ENCODE peak calls at places on chromosomes 7 and 10, in four cellular contexts. One of them, this sample, is unnamed.
A peak's percentile ranks its signal among the peaks of the same experiment; 100 is the strongest.

GRCh38 chr7:20404371-20404770 is 73.7 kb downstream of the ITGB8 start:
- DNase-seq in aorta: no peak
- DNase-seq in PC-3: no peak
- DNase-seq in lower lobe of right lung: no peak
- DNase-seq in this sample: no peak

GRCh38 chr7:5431485-5432118 is 8.0 kb upstream of the TNRC18 start:
- DNase-seq in aorta: no peak
- DNase-seq in PC-3: no peak
- DNase-seq in lower lobe of right lung: no peak
- DNase-seq in this sample: no peak

GRCh38 chr10:58651040-58651439 is 138.4 kb downstream of the BICC1 start:
- DNase-seq in lower lobe of right lung: no peak
- DNase-seq in aorta: no peak
- DNase-seq in PC-3: no peak
- DNase-seq in this sample: no peak

GRCh38 chr10:22324413-22324812 is 3.5 kb downstream of the BMI1 start:
- DNase-seq in PC-3: peak; percentile 9
- DNase-seq in lower lobe of right lung: no peak
- DNase-seq in aorta: no peak
- DNase-seq in this sample: no peak

GRCh38 chr10:92574545-92575377 is 868 bp upstream of the IDE start:
- DNase-seq in PC-3: peak; percentile 39
- DNase-seq in aorta: no peak
- DNase-seq in lower lobe of right lung: no peak
- DNase-seq in this sample: no peak

GRCh38 chr7:9889557-9889956 is 1084.1 kb upstream of the PHF14 start:
- DNase-seq in PC-3: no peak
- DNase-seq in lower lobe of right lung: peak; percentile 49
- DNase-seq in aorta: no peak
- DNase-seq in this sample: no peak

GRCh38 chr10:131961777-131962450 is 19.8 kb downstream of the BNIP3 start:
- DNase-seq in PC-3: no peak
- DNase-seq in aorta: no peak
- DNase-seq in lower lobe of right lung: no peak
- DNase-seq in this sample: no peak

GRCh38 chr10:102822222-102822621 is 15.0 kb downstream of the CYP17A1 start:
- DNase-seq in PC-3: no peak
- DNase-seq in lower lobe of right lung: no peak
- DNase-seq in aorta: peak; percentile 56
- DNase-seq in this sample: no peak

GRCh38 chr10:120606051-120606764 is 149.2 kb downstream of the PLPP4 start:
- DNase-seq in lower lobe of right lung: no peak
- DNase-seq in aorta: no peak
- DNase-seq in PC-3: peak; percentile 13
- DNase-seq in this sample: no peak

GRCh38 chr7:100675581-100676350 is 2.2 kb downstream of the GNB2 start:
- DNase-seq in aorta: peak; percentile 92
- DNase-seq in lower lobe of right lung: peak; percentile 92
- DNase-seq in PC-3: peak; percentile 49
- DNase-seq in this sample: peak; percentile 96

GRCh38 chr10:128892005-128892404 is 575.0 kb upstream of the MGMT start:
- DNase-seq in aorta: no peak
- DNase-seq in PC-3: no peak
- DNase-seq in lower lobe of right lung: no peak
- DNase-seq in this sample: no peak

GRCh38 chr7:159063046-159063840 is 81.4 kb downstream of the VIPR2 start:
- DNase-seq in aorta: no peak
- DNase-seq in lower lobe of right lung: no peak
- DNase-seq in PC-3: no peak
- DNase-seq in this sample: peak; percentile 71

GRCh38 chr7:122369756-122370155 is 65.2 kb upstream of the FEZF1 start:
- DNase-seq in lower lobe of right lung: no peak
- DNase-seq in PC-3: no peak
- DNase-seq in aorta: no peak
- DNase-seq in this sample: no peak

GRCh38 chr10:76324283-76324682 is 892.9 kb downstream of the LRMDA start:
- DNase-seq in aorta: no peak
- DNase-seq in PC-3: peak; percentile 86
- DNase-seq in lower lobe of right lung: peak; percentile 52
- DNase-seq in this sample: no peak

DNA sequence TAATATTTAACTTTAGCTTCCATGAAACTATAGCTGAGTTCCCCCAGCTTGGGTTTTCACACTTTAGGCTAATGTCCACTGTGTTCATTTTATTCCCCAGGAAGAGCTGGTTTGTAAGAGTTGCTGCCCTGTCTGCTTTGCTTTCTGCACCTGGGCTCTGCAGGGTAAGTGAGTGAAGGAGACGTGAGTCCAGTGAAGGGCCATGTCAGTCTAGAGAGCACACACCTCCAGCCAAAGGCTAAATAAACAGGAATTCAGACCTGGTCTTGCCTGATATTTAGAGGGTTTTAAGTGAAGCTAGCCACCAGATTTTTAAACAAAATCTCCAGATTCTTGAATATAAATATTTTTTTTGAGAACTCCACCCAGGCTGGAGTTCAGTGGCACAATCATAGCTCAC is 24.5 kb upstream of the FZD1 start:
- DNase-seq in lower lobe of right lung: no peak
- DNase-seq in PC-3: no peak
- DNase-seq in aorta: no peak
- DNase-seq in this sample: no peak
- H3K4me3 ChIP-seq in lower lobe of right lung: no peak overlapping the region
- H3K4me3 ChIP-seq in PC-3: no peak overlapping the region
- H3K4me3 ChIP-seq in aorta: no peak overlapping the region
- H3K4me3 ChIP-seq in this sample: no peak overlapping the region

DNA sequence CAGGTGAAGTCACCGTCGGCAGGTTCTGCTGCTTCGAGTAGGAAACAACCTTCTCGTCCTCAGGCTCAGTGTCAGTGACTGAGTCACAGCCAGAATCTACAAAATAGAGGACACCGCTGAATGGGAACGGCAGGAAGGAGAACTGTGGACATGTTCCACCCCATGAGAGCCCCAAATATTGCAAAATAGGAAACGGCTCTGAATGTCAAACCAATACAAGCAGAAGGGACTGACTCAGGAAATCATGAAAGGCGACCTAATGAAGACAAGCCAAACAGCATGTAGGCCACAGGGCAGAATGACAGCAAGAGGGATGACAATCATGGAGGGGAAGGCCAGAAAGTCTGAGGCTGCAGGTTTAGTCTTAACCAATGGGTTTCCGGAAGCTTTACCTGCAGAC is 63.5 kb downstream of the PIK3AP1 start:
- DNase-seq in PC-3: no peak
- DNase-seq in lower lobe of right lung: no peak
- DNase-seq in aorta: no peak
- DNase-seq in this sample: no peak
- H3K4me1 ChIP-seq in PC-3: no peaks in the 10 kb centered on the region
- H3K4me1 ChIP-seq in lower lobe of right lung: peaks cover 20% of the 10 kb centered on the region
- H3K4me1 ChIP-seq in aorta: no peaks in the 10 kb centered on the region
- H3K4me1 ChIP-seq in this sample: no peaks in the 10 kb centered on the region

GRCh38 chr7:74173074-74173473 is 1.1 kb upstream of the EIF4H start:
- DNase-seq in PC-3: no peak
- DNase-seq in lower lobe of right lung: peak; percentile 63
- DNase-seq in aorta: no peak
- DNase-seq in this sample: peak; percentile 49
- H3K4me3 ChIP-seq in PC-3: peak overlapping the region; percentile 93
- H3K4me3 ChIP-seq in lower lobe of right lung: peak overlapping the region; percentile 96
- H3K4me3 ChIP-seq in aorta: no peak overlapping the region
- H3K4me3 ChIP-seq in this sample: no peak overlapping the region

DNA sequence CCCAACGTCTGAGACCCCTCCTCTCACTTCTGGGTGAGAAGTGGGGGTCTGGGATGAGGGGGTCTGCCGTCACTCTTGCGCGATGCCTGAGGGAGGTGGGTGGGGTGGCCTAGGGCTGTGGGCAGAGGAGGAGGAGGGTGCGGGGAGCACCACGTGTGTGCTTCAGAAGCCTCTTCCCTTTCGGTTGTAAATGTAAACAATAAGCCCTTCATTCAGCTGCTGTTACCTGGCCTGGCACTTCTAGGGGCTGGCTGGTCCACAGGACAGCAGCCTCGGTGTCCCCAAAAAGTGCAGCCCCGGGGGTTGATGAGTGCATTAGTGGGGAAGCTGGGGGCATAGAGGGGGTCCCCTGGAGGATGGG is 1.4 kb downstream of the CLIP2 start:
- DNase-seq in PC-3: no peak
- DNase-seq in aorta: no peak
- DNase-seq in lower lobe of right lung: no peak
- DNase-seq in this sample: no peak
- H3K4me1 ChIP-seq in PC-3: peaks cover 19% of the 10 kb centered on the region
- H3K4me1 ChIP-seq in aorta: no peaks in the 10 kb centered on the region
- H3K4me1 ChIP-seq in lower lobe of right lung: peaks cover 28% of the 10 kb centered on the region
- H3K4me1 ChIP-seq in this sample: peaks cover 11% of the 10 kb centered on the region

This sample was measured in left lung.